ENCODE peak calls at places on chromosomes 5 and 9, in six cellular contexts. S is activated CD4-positive, alpha-beta T cell treated with anti-CD3 and anti-CD28 coated beads for 48 hours; U is ACHN; G is stimulated activated effector memory CD8-positive, alpha-beta T cell treated with anti-CD3 and anti-CD28 coated beads, Interleukin-12 subunit alpha, Interleukin-12 subunit beta, amount 100 ng/mL, for 72 hours; H is AG09309; K is H9. O is an unnamed sample.

GRCh38 chr9:72478993-72479392 is 42.4 kb upstream of the TMC1 start:
- DNase-seq in G (no peak), U (no peak), H (no peak), K (no peak), S (no peak), O (no peak)

GRCh38 chr5:97628011-97628410 is 445.0 kb upstream of the RIOK2 start:
- DNase-seq in G (no peak), U (no peak), S (no peak), H (peak), K (no peak), O (no peak)

GRCh38 chr9:108271646-108272349 is 584.0 kb downstream of the ACTL7B start:
- DNase-seq in K (peak), H (peak), G (no peak), S (no peak), U (no peak), O (no peak)

GRCh38 chr9:101138516-101138915 is 110.0 kb downstream of the PLPPR1 start:
- DNase-seq in G (no peak), U (no peak), H (no peak), S (no peak), K (no peak), O (no peak)

GRCh38 chr9:110900451-110900850 is 137.8 kb downstream of the LPAR1 start:
- DNase-seq in K (no peak), S (no peak), H (no peak), G (no peak), U (no peak), O (no peak)

GRCh38 chr9:90107864-90108263 is 503.1 kb downstream of the GADD45G start:
- DNase-seq in K (no peak), S (no peak), H (no peak), U (no peak), G (no peak), O (no peak)

GRCh38 chr9:105038057-105038456 is 110.1 kb upstream of the ABCA1 start:
- DNase-seq in U (no peak), S (no peak), G (no peak), H (no peak), K (no peak), O (no peak)

GRCh38 chr9:94908041-94908563 is 181.6 kb downstream of the AOPEP start:
- DNase-seq in S (no peak), U (no peak), K (no peak), G (no peak), H (no peak), O (no peak)

GRCh38 chr9:100296407-100296806 is 56.3 kb downstream of the TEX10 start:
- DNase-seq in H (no peak), U (no peak), G (no peak), S (no peak), K (no peak), O (no peak)

GRCh38 chr9:133945314-133945975 is 46.7 kb downstream of the VAV2 start:
- DNase-seq in G (no peak), K (no peak), U (no peak), H (no peak), S (no peak), O (no peak)

GRCh38 chr5:151077419-151077818 is 3.4 kb downstream of the TNIP1 start:
- DNase-seq in S (no peak), H (no peak), G (no peak), K (no peak), U (no peak), O (no peak)

GRCh38 chr5:124996764-124997077 is 250.3 kb upstream of the ZNF608 start:
- DNase-seq in K (no peak), G (no peak), H (peak), S (no peak), U (no peak), O (no peak)

GRCh38 chr5:30956251-30956650 is 237.2 kb upstream of the CDH6 start:
- DNase-seq in U (no peak), S (no peak), K (no peak), H (no peak), G (no peak), O (no peak)

GRCh38 chr9:93452710-93453046 is 703 bp downstream of the FAM120AOS start:
- DNase-seq in U (peak), G (no peak), S (peak), H (no peak), K (no peak), O (peak)

GRCh38 chr5:57931807-57932206 is 449.2 kb upstream of the ACTBL2 start:
- DNase-seq in U (no peak), G (no peak), H (no peak), S (no peak), K (no peak), O (no peak)

GRCh38 chr9:13762209-13762608 is 482.7 kb upstream of the MPDZ start:
- DNase-seq in K (no peak), S (no peak), U (no peak), H (no peak), G (no peak), O (no peak)

GRCh38 chr9:93258818-93259489 is 75.0 kb downstream of the WNK2 start:
- DNase-seq in K (peak), U (no peak), G (no peak), H (no peak), S (no peak), O (no peak)

GRCh38 chr9:13181652-13182051 is 97.8 kb downstream of the MPDZ start:
- DNase-seq in K (no peak), U (no peak), G (no peak), H (no peak), S (no peak), O (no peak)

GRCh38 chr9:134390537-134390936 is 64.3 kb downstream of the RXRA start:
- DNase-seq in G (peak), S (peak), U (no peak), K (no peak), H (no peak), O (peak)

GRCh38 chr5:16549491-16550233 is 67.1 kb downstream of the RETREG1 start:
- DNase-seq in G (no peak), S (no peak), K (no peak), U (no peak), H (no peak), O (no peak)

GRCh38 chr5:150317048-150318003 is 14.6 kb upstream of the ARSI start:
- DNase-seq in H (peak), S (peak), U (peak), G (no peak), K (peak), O (no peak)